ENCODE peak calls at places on chromosomes 3 and 15, in seven cellular contexts. T is mesendoderm, F is OCI-LY7, E is prostate gland, Y is fibroblast of lung, L is SJSA1, Q is upper lobe of right lung. P is an unnamed sample. For H3K36me3, the result is how much of the 10 kb centered on the place peaks cover.

GRCh38 chr3:77038928-77039605 is 832 bp upstream of the ROBO2 start:
- DNase-seq in T (peak), L (no peak), F (no peak), Q (no peak), E (no peak), Y (peak), P (no peak)

GRCh38 chr15:39239562-39239961 is 341.3 kb upstream of the THBS1 start:
- DNase-seq in F (no peak), Q (no peak), T (no peak), Y (peak), L (no peak), E (no peak), P (no peak)

GRCh38 chr3:157418104-157418503 is 18.5 kb upstream of the PTX3 start:
- DNase-seq in L (no peak), Y (no peak), T (no peak), F (no peak), E (no peak), Q (no peak), P (no peak)

GRCh38 chr3:71849674-71850073 is 64.7 kb upstream of the PROK2 start:
- DNase-seq in E (no peak), Y (no peak), F (no peak), L (no peak), Q (no peak), T (no peak), P (no peak)

GRCh38 chr3:184874709-184875644 is 63.0 kb downstream of the VPS8 start:
- DNase-seq in Q (no peak), T (peak), E (no peak), Y (peak), F (peak), L (no peak), P (no peak)

GRCh38 chr15:78570710-78571109 is 5.4 kb downstream of the CHRNA5 start:
- DNase-seq in T (peak), Q (no peak), F (no peak), L (no peak), Y (no peak), E (no peak), P (no peak)

GRCh38 chr3:26193558-26193957 is 403.7 kb downstream of the OXSM start:
- DNase-seq in E (no peak), L (no peak), F (no peak), Q (no peak), T (no peak), Y (no peak), P (no peak)

GRCh38 chr3:39935261-39935660 is 125.9 kb downstream of the MYRIP start:
- DNase-seq in T (peak), Q (no peak), L (no peak), E (no peak), F (no peak), Y (no peak), P (no peak)

GRCh38 chr3:129686941-129687340 is 80.5 kb upstream of the PLXND1 start:
- DNase-seq in L (no peak), Q (no peak), T (peak), E (no peak), F (no peak), Y (no peak), P (no peak)

GRCh38 chr15:50128266-50128665 is 9.2 kb upstream of the ATP8B4 start:
- DNase-seq in F (no peak), L (peak), T (peak), Y (no peak), E (no peak), Q (no peak), P (peak)

GRCh38 chr3:188950832-188951489 is 220.8 kb upstream of the TPRG1 start:
- DNase-seq in F (no peak), E (peak), L (peak), T (no peak), Q (peak), Y (peak), P (peak)

GRCh38 chr15:81181220-81181619 is 15.5 kb upstream of the IL16 start:
- DNase-seq in Q (no peak), L (no peak), E (no peak), T (no peak), F (no peak), Y (no peak), P (no peak)

GRCh38 chr3:41330465-41330864 is 131.2 kb downstream of the CTNNB1 start:
- DNase-seq in Q (no peak), T (no peak), L (no peak), E (no peak), F (no peak), Y (peak), P (no peak)

GRCh38 chr3:186320862-186321568 is 41.0 kb downstream of the DGKG start:
- DNase-seq in Y (peak), E (no peak), F (no peak), Q (no peak), L (no peak), T (no peak), P (no peak)

GRCh38 chr15:57316451-57316850 is 59.9 kb upstream of the CGNL1 start:
- DNase-seq in E (no peak), Q (no peak), L (no peak), F (no peak), Y (no peak), T (no peak), P (no peak)

GRCh38 chr3:146814601-146815315 is 209.6 kb upstream of the PLSCR5 start:
- DNase-seq in F (no peak), E (no peak), L (no peak), Q (no peak), T (peak), Y (peak), P (no peak)

GRCh38 chr3:42979044-42979962 is at the start of gene GASK1A:
- DNase-seq in Q (peak), F (no peak), E (peak), Y (no peak), L (no peak), T (peak), P (peak)

GRCh38 chr3:190053919-190054672 is 66.6 kb downstream of the P3H2 start:
- DNase-seq in L (peak), E (no peak), F (no peak), T (peak), Y (peak), Q (no peak), P (no peak)

GRCh38 chr3:187798531-187799520 is 53.6 kb upstream of the BCL6 start:
- DNase-seq in T (peak), Y (no peak), F (no peak), Q (no peak), L (no peak), E (no peak), P (no peak)

GRCh38 chr15:92383528-92384326 is 10.0 kb upstream of the ST8SIA2 start:
- DNase-seq in Q (no peak), T (peak), Y (no peak), E (no peak), L (no peak), F (no peak), P (no peak)

GRCh38 chr3:172182797-172183196 is 143.4 kb downstream of the FNDC3B start:
- DNase-seq in L (no peak), E (no peak), T (no peak), Y (no peak), Q (no peak), F (no peak), P (no peak)

GRCh38 chr15:90557651-90558084 is 27.9 kb downstream of the CRTC3 start:
- DNase-seq in Y (peak), L (no peak), F (no peak), Q (no peak), E (peak), T (no peak), P (peak)

GRCh38 chr3:45950686-45951600 is 7.7 kb downstream of the CXCR6 start:
- DNase-seq in T (no peak), L (no peak), F (no peak), E (no peak), Y (no peak), Q (peak), P (no peak)

GRCh38 chr3:45950131-45950530 is 6.9 kb downstream of the CXCR6 start:
- DNase-seq in L (no peak), Y (no peak), T (no peak), E (no peak), F (no peak), Q (no peak), P (no peak)

GRCh38 chr3:45952456-45952855 is 9.2 kb downstream of the CXCR6 start:
- DNase-seq in T (no peak), Q (no peak), Y (no peak), E (no peak), F (no peak), L (no peak), P (no peak)

GRCh38 chr3:45953536-45953935 is 10.3 kb downstream of the CXCR6 start:
- DNase-seq in L (no peak), F (no peak), E (no peak), T (no peak), Y (no peak), Q (no peak), P (no peak)

GRCh38 chr3:45951946-45952345 is 8.7 kb downstream of the CXCR6 start:
- DNase-seq in F (no peak), Q (no peak), E (no peak), L (no peak), T (no peak), Y (no peak), P (no peak)
- H3K36me3 ChIP-seq in F (half or more), Q (half or more), E (under half), L (under half), T (under half), Y (under half), P (under half)

DNA sequence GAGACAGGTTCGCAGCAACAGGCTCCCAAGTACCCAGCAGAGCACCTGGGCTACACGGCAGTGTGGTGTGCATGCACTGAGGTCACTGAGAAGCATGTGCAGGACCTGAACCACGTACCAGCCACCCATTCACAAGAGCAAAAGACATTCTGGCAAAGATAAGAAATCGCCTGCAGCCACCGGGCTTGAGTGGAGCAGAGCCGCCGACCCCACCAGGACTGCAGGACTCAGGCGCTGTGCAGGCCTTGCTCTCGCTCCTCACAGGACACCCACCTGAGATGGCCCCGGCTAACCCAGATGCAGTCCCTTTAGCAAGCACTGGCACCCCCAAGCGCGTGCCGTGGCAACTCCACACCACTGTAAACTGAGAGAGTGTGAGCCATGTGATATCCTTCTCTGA is 32.3 kb upstream of the OCA2 start:
- DNase-seq in L (no peak), Y (no peak), Q (no peak), T (no peak), F (no peak), E (no peak), P (no peak)
- H3K36me3 ChIP-seq in L (half or more), Y (under half), Q (under half), T (under half), F (half or more), E (under half), P (under half)

GRCh38 chr3:154294016-154294415 is 30.3 kb downstream of the DHX36 start:
- DNase-seq in F (no peak), T (no peak), Q (no peak), E (no peak), L (no peak), Y (no peak), P (no peak)
- H3K36me3 ChIP-seq in F (half or more), T (under half), Q (half or more), E (under half), L (half or more), Y (under half), P (under half)

GRCh38 chr3:179826247-179826637 is 173.4 kb downstream of the USP13 start:
- DNase-seq in T (peak), Q (no peak), L (no peak), E (no peak), F (no peak), Y (no peak), P (no peak)
- H3K36me3 ChIP-seq in T (under half), Q (under half), L (under half), E (under half), F (under half), Y (under half), P (under half)

GRCh38 chr3:31692714-31693113 is 160.0 kb downstream of the STT3B start:
- DNase-seq in F (no peak), Q (no peak), T (peak), Y (no peak), L (no peak), E (no peak), P (no peak)

GRCh38 chr3:31693346-31693745 is 160.6 kb downstream of the STT3B start:
- DNase-seq in Y (no peak), T (no peak), L (no peak), Q (no peak), E (no peak), F (no peak), P (no peak)

GRCh38 chr3:31687020-31687802 is 154.5 kb downstream of the STT3B start:
- DNase-seq in E (no peak), T (no peak), F (no peak), L (no peak), Y (no peak), Q (no peak), P (no peak)

GRCh38 chr3:31688847-31689246 is 156.1 kb downstream of the STT3B start:
- DNase-seq in Q (no peak), T (no peak), L (no peak), Y (no peak), E (no peak), F (no peak), P (no peak)
- H3K36me3 ChIP-seq in Q (under half), T (under half), L (under half), Y (under half), E (under half), F (half or more), P (under half)